ENCODE peak calls at places on chromosome 12, in ten cellular contexts. J, K, X, B, Q, T, O, D, S and I are unnamed samples.
A peak's percentile ranks its signal among the peaks of the same experiment; 100 is the strongest.

GRCh38 chr12:131375261-131375971 is 335.5 kb upstream of the SFSWAP start:
- DNase-seq in D (no peak), Q (no peak), K (no peak), J (no peak), T (no peak), O (no peak), X (no peak), S (no peak), B (peak; percentile 43), I (no peak)

GRCh38 chr12:127928615-127929014 is 338.4 kb upstream of the TMEM132C start:
- DNase-seq in X (no peak), Q (no peak), J (no peak), T (no peak), D (no peak), K (no peak), O (no peak), B (no peak), S (no peak), I (no peak)

GRCh38 chr12:50103767-50104321 is at the start of gene GPD1:
- DNase-seq in Q (peak; percentile 68), D (peak; percentile 83), B (peak; percentile 82), X (no peak), K (no peak), O (peak; percentile 30), J (peak; percentile 90), S (peak; percentile 74), T (peak; percentile 67), I (peak; percentile 89)

GRCh38 chr12:24507827-24508226 is 441.1 kb downstream of the BCAT1 start:
- DNase-seq in O (no peak), B (no peak), T (no peak), S (no peak), X (no peak), D (no peak), Q (no peak), K (no peak), J (no peak), I (no peak)

GRCh38 chr12:712172-712863 is 40.1 kb upstream of the WNK1 start:
- DNase-seq in T (no peak), K (no peak), D (no peak), Q (no peak), O (no peak), J (no peak), S (no peak), B (no peak), X (no peak), I (no peak)

GRCh38 chr12:116157845-116158267 is 119.6 kb downstream of the MED13L start:
- DNase-seq in S (no peak), T (no peak), K (no peak), Q (no peak), O (no peak), B (no peak), D (no peak), X (no peak), J (no peak), I (no peak)

GRCh38 chr12:124438415-124439056 is 128.9 kb downstream of the NCOR2 start:
- DNase-seq in D (no peak), T (no peak), X (peak; percentile 28), O (no peak), B (no peak), K (no peak), S (no peak), J (no peak), Q (no peak), I (no peak)

GRCh38 chr12:53659609-53660008 is 16.3 kb downstream of the ATP5MC2 start:
- DNase-seq in O (no peak), J (no peak), T (no peak), D (no peak), Q (no peak), S (no peak), B (no peak), X (no peak), K (no peak), I (no peak)

GRCh38 chr12:113075137-113075683 is 18.7 kb downstream of the DTX1 start:
- DNase-seq in Q (no peak), D (no peak), K (no peak), J (no peak), S (no peak), T (no peak), O (no peak), B (no peak), X (no peak), I (no peak)

GRCh38 chr12:125773033-125773432 is 707.8 kb downstream of the AACS start:
- DNase-seq in B (peak; percentile 66), D (peak; percentile 57), Q (no peak), X (peak; percentile 75), K (no peak), J (no peak), O (no peak), S (peak; percentile 52), T (peak; percentile 27), I (no peak)

GRCh38 chr12:53956251-53956887 is 1.7 kb downstream of the HOXC12 start:
- DNase-seq in B (no peak), K (no peak), D (no peak), Q (no peak), O (no peak), S (no peak), J (no peak), T (no peak), X (no peak), I (no peak)

GRCh38 chr12:47997321-47997720 is 7.0 kb downstream of the COL2A1 start:
- DNase-seq in O (no peak), T (no peak), Q (no peak), K (no peak), J (peak; percentile 51), D (no peak), B (peak; percentile 40), X (no peak), S (no peak), I (no peak)

GRCh38 chr12:45337835-45338234 is 121.9 kb downstream of the ANO6 start:
- DNase-seq in D (no peak), B (no peak), S (no peak), X (no peak), O (no peak), Q (no peak), J (no peak), T (no peak), K (no peak), I (no peak)

GRCh38 chr12:96157427-96157826 is 36.7 kb upstream of the ELK3 start:
- DNase-seq in O (no peak), Q (no peak), X (no peak), T (no peak), K (no peak), J (no peak), S (no peak), B (no peak), D (no peak), I (no peak)

GRCh38 chr12:56375598-56376434 is 13.2 kb upstream of the APOF start:
- DNase-seq in J (no peak), Q (no peak), B (no peak), O (no peak), X (no peak), D (no peak), T (no peak), K (no peak), S (no peak), I (no peak)

GRCh38 chr12:110141389-110141788 is 17.2 kb downstream of the IFT81 start:
- DNase-seq in X (no peak), D (no peak), K (no peak), J (no peak), O (no peak), B (peak; percentile 91), Q (peak; percentile 52), S (no peak), T (no peak), I (no peak)
- TF ChIP-seq EP300 in X (no peak), D (no peak), K (no peak), J (peak; percentile 45), O (peak; percentile 80), B (no peak), Q (no peak), S (no peak), T (no peak), I (no peak)

GRCh38 chr12:64042901-64043300 is 179.2 kb downstream of the KICS2 start:
- DNase-seq in K (no peak), Q (no peak), O (no peak), T (no peak), B (no peak), D (no peak), J (no peak), X (no peak), S (no peak), I (no peak)
- H3K4me3 ChIP-seq in K (no peak overlapping the region), Q (no peak overlapping the region), O (no peak overlapping the region), T (no peak overlapping the region), B (no peak overlapping the region), D (no peak overlapping the region), J (no peak overlapping the region), X (no peak overlapping the region), S (no peak overlapping the region), I (no peak overlapping the region)

GRCh38 chr12:39892146-39892545 is 213.7 kb downstream of the SLC2A13 start:
- DNase-seq in J (no peak), D (no peak), S (no peak), K (no peak), Q (no peak), X (no peak), B (no peak), T (no peak), O (no peak), I (no peak)
- TF ChIP-seq EP300 in J (no peak), D (no peak), S (no peak), K (no peak), Q (no peak), X (no peak), B (no peak), T (no peak), O (no peak), I (no peak)

DNA sequence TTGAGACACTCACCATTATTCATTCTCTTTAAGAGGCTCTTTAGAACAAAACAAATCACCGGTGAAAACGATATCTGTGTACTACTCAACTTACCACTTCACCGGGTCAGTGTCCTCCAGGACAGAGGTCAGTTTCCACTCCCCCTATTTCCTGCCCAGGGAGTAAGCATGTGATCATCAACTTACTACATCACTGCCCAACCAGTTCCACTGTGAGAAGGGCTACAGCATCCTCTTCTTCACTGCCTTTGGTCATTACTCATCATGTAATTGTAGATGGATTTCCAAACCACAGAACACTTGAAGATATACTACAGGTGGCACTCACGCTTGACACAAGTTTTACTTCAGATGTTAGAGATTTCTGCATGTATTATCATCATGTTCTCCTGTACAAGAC is 5.7 kb downstream of the TMCC3 start:
- DNase-seq in K (no peak), S (no peak), T (no peak), J (no peak), B (no peak), Q (no peak), D (no peak), O (no peak), X (no peak), I (no peak)
- H3K4me3 ChIP-seq in K (no peak overlapping the region), S (no peak overlapping the region), T (no peak overlapping the region), J (no peak overlapping the region), B (no peak overlapping the region), Q (no peak overlapping the region), D (no peak overlapping the region), O (no peak overlapping the region), X (no peak overlapping the region), I (peak overlapping the region; percentile 23)

DNA sequence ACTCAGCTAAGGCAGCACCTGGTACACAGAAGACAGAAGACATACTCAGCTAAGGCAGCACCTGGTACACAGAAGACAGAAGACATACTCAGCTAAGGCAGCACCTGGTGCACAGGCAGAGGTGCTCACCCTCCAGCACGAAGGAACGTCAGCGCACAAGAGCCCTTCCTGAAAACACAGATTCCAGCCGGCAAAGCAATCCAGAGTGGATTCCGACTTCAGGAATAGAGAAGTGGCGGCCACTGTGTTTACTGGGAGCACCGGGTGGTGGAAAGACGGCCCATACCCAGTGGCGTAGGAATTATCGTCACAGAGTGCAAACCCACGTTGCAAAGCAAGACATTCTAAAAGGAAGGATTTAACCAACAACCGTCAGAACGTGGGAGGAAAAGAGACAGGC is 55.5 kb upstream of the GALNT9 start:
- DNase-seq in S (no peak), B (no peak), J (no peak), X (no peak), D (no peak), Q (no peak), O (no peak), T (no peak), K (no peak), I (no peak)
- TF ChIP-seq EP300 in S (no peak), B (no peak), J (no peak), X (no peak), D (no peak), Q (no peak), O (no peak), T (no peak), K (no peak), I (no peak)